ENCODE peak calls at places on chromosomes 11 and 22, in six cellular contexts. F is GM23338, T is HL-60, U is SK-N-SH, K is HCT116, B is K562. W is an unnamed sample.

GRCh38 chr11:10669258-10670033 is 24.1 kb downstream of the IRAG1 start:
- DNase-seq in F (no peak), T (no peak), U (peak), K (no peak), B (no peak), W (no peak)

GRCh38 chr11:61332266-61332822 is 561 bp downstream of the DDB1 start:
- DNase-seq in F (peak), T (no peak), U (peak), K (no peak), B (peak), W (no peak)

GRCh38 chr11:22491826-22492225 is 133.8 kb downstream of the FANCF start:
- DNase-seq in F (peak), T (no peak), U (peak), K (no peak), B (no peak), W (no peak)

GRCh38 chr11:34907934-34908593 is 8.1 kb downstream of the APIP start:
- DNase-seq in F (no peak), T (no peak), U (no peak), K (no peak), B (no peak), W (no peak)

GRCh38 chr22:35037089-35037488 is 28.9 kb upstream of the ISX start:
- DNase-seq in F (peak), T (no peak), U (no peak), K (no peak), B (no peak), W (no peak)

GRCh38 chr11:30579348-30579747 is 6.8 kb downstream of the MPPED2 start:
- DNase-seq in F (no peak), T (no peak), U (no peak), K (no peak), B (no peak), W (no peak)

GRCh38 chr22:20951932-20952380 is 15.1 kb upstream of the AIFM3 start:
- DNase-seq in F (no peak), T (no peak), U (no peak), K (no peak), B (no peak), W (no peak)

GRCh38 chr22:25373961-25374360 is 154.5 kb downstream of the CRYBB2 start:
- DNase-seq in F (no peak), T (no peak), U (no peak), K (no peak), B (no peak), W (no peak)

GRCh38 chr22:26967282-26967681 is 309.9 kb downstream of the MIAT start:
- DNase-seq in F (no peak), T (no peak), U (no peak), K (no peak), B (no peak), W (no peak)

GRCh38 chr11:2807801-2808241 is 77.8 kb downstream of the CDKN1C start:
- DNase-seq in F (no peak), T (no peak), U (no peak), K (no peak), B (no peak), W (no peak)

GRCh38 chr11:37040921-37041320 is 442.9 kb upstream of the RAG2 start:
- DNase-seq in F (no peak), T (no peak), U (no peak), K (no peak), B (no peak), W (no peak)

GRCh38 chr11:62004473-62004872 is 37.0 kb upstream of the FTH1 start:
- DNase-seq in F (no peak), T (peak), U (no peak), K (no peak), B (no peak), W (no peak)

GRCh38 chr22:30036656-30037055 is 43.6 kb upstream of the HORMAD2 start:
- DNase-seq in F (no peak), T (no peak), U (no peak), K (peak), B (peak), W (no peak)

GRCh38 chr22:37314315-37315046 is 32.2 kb downstream of the CYTH4 start:
- DNase-seq in F (no peak), T (no peak), U (no peak), K (no peak), B (no peak), W (no peak)

GRCh38 chr11:72069200-72069599 is 11.1 kb downstream of the NUMA1 start:
- DNase-seq in F (no peak), T (no peak), U (no peak), K (no peak), B (no peak), W (no peak)

GRCh38 chr11:76167590-76167989 is 38.7 kb downstream of the WNT11 start:
- DNase-seq in F (no peak), T (no peak), U (no peak), K (no peak), B (no peak), W (no peak)

GRCh38 chr22:19891350-19892248 is 36.9 kb upstream of the GNB1L start:
- DNase-seq in F (peak), T (peak), U (peak), K (no peak), B (peak), W (no peak)

GRCh38 chr11:71385091-71385490 is 63.1 kb downstream of the DHCR7 start:
- DNase-seq in F (no peak), T (no peak), U (no peak), K (no peak), B (no peak), W (no peak)

GRCh38 chr11:15468471-15468870 is 353.7 kb downstream of the INSC start:
- DNase-seq in F (no peak), T (no peak), U (no peak), K (no peak), B (no peak), W (no peak)

GRCh38 chr11:46760429-46761128 is 41.6 kb downstream of the F2 start:
- DNase-seq in F (no peak), T (no peak), U (no peak), K (no peak), B (no peak), W (no peak)

GRCh38 chr11:102138677-102139076 is 28.4 kb downstream of the YAP1 start:
- DNase-seq in F (no peak), T (no peak), U (no peak), K (no peak), B (no peak), W (no peak)

GRCh38 chr11:102139081-102139498 is 28.8 kb downstream of the YAP1 start:
- DNase-seq in F (peak), T (no peak), U (no peak), K (no peak), B (no peak), W (no peak)

GRCh38 chr11:102134597-102134996 is 24.4 kb downstream of the YAP1 start:
- DNase-seq in F (no peak), T (no peak), U (no peak), K (no peak), B (no peak), W (no peak)

GRCh38 chr11:102135256-102135655 is 25.0 kb downstream of the YAP1 start:
- DNase-seq in F (no peak), T (no peak), U (no peak), K (no peak), B (no peak), W (no peak)

DNA sequence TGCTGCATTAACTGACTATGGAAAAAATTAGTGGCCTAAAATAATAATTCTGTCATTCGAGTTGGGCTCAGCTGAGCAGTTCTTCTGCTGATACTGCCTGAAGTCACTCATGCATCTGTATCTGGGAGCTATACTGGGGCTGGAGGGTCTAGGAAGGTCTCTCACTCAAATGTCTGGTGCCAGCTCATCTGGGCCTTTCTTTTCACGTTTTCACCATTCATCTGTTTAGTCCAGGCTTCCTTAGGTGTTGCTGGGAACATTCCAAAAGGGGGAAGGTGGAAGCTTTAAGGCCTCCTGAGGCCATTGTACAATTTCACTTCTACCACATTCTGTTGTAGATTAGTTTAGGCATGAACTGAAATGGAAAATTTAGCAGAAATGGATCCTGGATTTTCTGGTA is 28.0 kb downstream of the YAP1 start:
- DNase-seq in F (no peak), T (no peak), U (no peak), K (no peak), B (no peak), W (no peak)
- TF ChIP-seq REST in F (no peak), T (no peak), U (no peak), K (no peak), B (no peak), W (no peak)

DNA sequence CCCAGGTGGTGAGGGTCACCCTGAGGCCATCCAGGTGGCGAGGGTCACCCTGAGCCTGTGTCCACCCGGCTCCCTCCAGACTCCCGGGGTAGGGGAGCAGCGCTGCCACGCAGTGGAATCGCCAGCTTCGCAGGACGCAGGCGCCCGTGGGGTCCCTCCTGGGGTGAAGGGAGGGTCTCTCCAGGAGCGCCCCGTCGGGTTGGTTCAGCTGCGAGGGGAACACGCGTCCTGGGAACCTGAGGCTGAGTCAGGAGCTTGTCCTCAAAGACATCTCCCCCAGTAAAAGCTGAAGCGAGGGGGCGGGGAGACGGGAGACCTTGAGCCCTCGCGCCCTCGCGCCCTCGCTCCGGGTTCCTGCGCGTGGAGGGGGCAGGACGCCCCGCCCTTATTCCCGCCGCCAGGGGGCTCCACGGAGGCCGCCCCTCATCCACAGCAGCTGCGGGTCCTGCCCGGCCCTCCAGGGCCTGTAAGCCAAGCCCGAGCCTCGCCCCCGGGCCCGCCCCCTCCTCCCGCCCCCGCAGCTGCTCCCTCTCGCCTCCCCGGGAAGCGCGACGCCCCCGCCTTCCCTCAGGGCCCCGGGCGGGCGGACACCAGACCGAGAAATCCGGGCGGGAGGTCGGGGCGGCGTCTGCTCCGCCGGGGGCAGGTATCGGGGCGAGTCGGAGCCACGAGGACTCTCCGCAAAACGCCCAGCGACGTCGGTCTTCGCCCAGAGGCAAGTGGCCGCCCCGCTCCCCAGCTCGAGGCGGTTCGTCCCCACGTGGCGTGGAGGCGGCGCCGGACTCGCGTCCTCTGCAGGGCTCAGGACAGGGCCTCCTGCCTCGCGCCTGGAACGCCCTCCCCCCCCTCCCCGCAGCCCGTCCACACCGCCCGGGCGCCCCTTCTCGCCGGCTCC is 22.8 kb downstream of the PIM3 start:
- DNase-seq in F (peak), T (no peak), U (peak), K (no peak), B (no peak), W (no peak)
- H3K4me3 ChIP-seq in F (peak), T (no peak), U (no peak), K (no peak), B (no peak), W (no peak)

GRCh38 chr11:103484545-103484944 is 375.3 kb downstream of the DYNC2H1 start:
- DNase-seq in F (peak), T (no peak), U (no peak), K (no peak), B (no peak), W (no peak)
- TF ChIP-seq POLR2AphosphoS5 in F (no peak), T (no peak), U (no peak), K (no peak), B (no peak), W (no peak)

GRCh38 chr11:112159098-112159761 is 4.7 kb downstream of the IL18 start:
- DNase-seq in F (no peak), T (peak), U (no peak), K (no peak), B (no peak), W (no peak)
- TF ChIP-seq REST in F (no peak), T (no peak), U (no peak), K (no peak), B (no peak), W (no peak)

DNA sequence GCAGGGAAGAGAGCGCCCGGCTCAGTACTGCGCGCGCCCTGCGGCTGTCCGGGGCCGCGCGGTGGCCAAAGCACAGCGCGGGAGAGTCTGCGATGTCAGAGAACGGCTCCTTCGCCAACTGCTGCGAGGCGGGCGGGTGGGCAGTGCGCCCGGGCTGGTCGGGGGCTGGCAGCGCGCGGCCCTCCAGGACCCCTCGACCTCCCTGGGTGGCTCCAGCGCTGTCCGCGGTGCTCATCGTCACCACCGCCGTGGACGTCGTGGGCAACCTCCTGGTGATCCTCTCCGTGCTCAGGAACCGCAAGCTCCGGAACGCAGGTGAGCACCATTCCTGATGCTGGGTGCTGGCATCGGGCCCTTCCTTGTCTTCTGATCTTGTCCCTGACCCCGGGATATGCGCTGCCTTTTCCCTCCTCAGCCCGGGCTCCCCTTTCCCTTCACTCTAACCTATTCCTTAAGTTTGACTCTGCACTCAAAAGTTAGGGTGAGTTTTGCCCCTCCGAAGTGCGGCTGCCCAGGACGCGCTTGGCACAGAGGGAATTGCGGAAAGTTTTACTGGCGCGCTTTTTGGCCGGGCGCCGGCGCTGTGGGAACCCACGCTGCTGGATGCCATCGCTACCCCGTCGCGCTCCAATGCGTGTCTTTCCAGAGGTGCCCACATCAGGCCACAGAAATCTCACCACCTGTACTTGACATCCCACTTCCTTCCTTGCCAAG is at the start of gene MTNR1B:
- DNase-seq in F (peak), T (no peak), U (peak), K (no peak), B (no peak), W (no peak)
- H3K4me3 ChIP-seq in F (peak), T (no peak), U (peak), K (no peak), B (no peak), W (no peak)

DNA sequence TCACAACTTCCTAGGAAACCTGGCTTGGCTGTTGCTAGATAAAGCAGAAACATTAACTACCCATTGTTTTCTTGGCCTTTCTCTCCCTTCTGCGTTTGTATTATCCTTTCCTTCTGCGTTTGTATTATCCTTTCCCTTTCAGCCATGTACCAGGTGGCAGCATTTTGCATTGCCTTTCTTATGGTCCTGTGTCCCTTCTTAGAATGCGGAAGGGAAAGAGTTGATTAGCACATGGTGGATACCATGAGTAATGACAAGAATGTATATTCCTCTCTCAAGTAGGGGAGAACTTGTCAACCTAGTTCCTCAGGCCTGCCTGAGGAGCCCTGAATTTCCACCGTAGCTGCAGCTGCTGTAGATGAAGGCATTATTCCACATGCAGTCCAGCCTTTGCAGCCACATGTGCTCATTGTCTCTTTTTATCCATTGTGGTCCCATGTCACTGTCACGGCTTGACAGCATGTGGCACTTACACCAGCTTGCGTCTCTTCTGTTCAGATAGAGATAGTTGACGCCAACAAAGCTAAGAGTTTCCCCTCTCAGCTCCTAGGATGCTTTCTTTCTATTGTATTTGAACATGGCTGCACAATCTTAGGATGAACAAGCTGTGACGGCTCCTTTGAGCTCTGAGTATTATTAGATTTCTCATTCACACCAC is 44.8 kb downstream of the SLN start:
- DNase-seq in F (peak), T (no peak), U (no peak), K (no peak), B (no peak), W (no peak)
- TF ChIP-seq POLR2AphosphoS5 in F (no peak), T (no peak), U (no peak), K (no peak), B (no peak), W (no peak)

GRCh38 chr11:122287401-122287800 is 171.4 kb upstream of the BLID start:
- DNase-seq in F (no peak), T (no peak), U (no peak), K (no peak), B (no peak), W (no peak)
- TF ChIP-seq REST in F (no peak), T (no peak), U (no peak), K (no peak), B (no peak), W (no peak)

GRCh38 chr11:104759464-104759863 is 138.8 kb downstream of the CASP12 start:
- DNase-seq in F (no peak), T (no peak), U (no peak), K (no peak), B (no peak), W (no peak)

GRCh38 chr11:104761511-104761910 is 136.7 kb downstream of the CASP12 start:
- DNase-seq in F (no peak), T (no peak), U (no peak), K (no peak), B (no peak), W (no peak)

GRCh38 chr11:104763930-104764717 is 134.1 kb downstream of the CASP12 start:
- DNase-seq in F (no peak), T (no peak), U (no peak), K (no peak), B (no peak), W (no peak)

GRCh38 chr11:104764718-104765045 is 133.6 kb downstream of the CASP12 start:
- DNase-seq in F (no peak), T (no peak), U (no peak), K (no peak), B (no peak), W (no peak)

DNA sequence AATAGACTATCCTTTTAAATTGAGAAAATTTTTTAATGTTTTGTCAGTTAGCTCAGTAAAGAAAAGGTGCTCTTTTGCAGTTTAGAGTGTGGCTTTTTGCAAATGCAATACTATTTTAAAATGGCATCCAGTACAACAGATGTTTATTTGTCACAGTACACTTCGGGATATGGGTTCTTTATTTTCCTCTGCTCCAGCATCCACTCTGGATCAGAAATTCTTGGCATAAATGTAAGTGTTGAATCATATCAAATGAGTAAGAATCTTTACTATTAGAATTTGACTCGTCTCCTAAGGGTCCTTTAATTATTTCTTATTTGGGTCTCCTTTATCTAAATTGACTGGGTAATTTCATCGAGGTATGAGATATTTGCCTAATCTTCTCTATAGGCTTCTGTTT is 132.9 kb downstream of the CASP12 start:
- DNase-seq in F (no peak), T (no peak), U (no peak), K (no peak), B (no peak), W (no peak)
- H3K4me3 ChIP-seq in F (no peak), T (no peak), U (no peak), K (no peak), B (no peak), W (no peak)

GRCh38 chr11:862704-863388 is 20.2 kb downstream of the TSPAN4 start:
- DNase-seq in F (no peak), T (no peak), U (no peak), K (no peak), B (no peak), W (no peak)

GRCh38 chr11:865512-866430 is 23.1 kb downstream of the TSPAN4 start:
- DNase-seq in F (no peak), T (no peak), U (no peak), K (no peak), B (no peak), W (no peak)

GRCh38 chr11:863389-864117 is 20.9 kb downstream of the TSPAN4 start:
- DNase-seq in F (no peak), T (no peak), U (no peak), K (no peak), B (no peak), W (no peak)

GRCh38 chr11:864928-865327 is 22.3 kb downstream of the TSPAN4 start:
- DNase-seq in F (no peak), T (no peak), U (no peak), K (no peak), B (no peak), W (no peak)

GRCh38 chr11:864118-864827 is 21.6 kb downstream of the TSPAN4 start:
- DNase-seq in F (no peak), T (no peak), U (no peak), K (no peak), B (no peak), W (no peak)
- TF ChIP-seq POLR2AphosphoS5 in F (no peak), T (peak), U (no peak), K (peak), B (no peak), W (no peak)

GRCh38 chr22:33561149-33561807 is 359.0 kb downstream of the LARGE1 start:
- DNase-seq in F (no peak), T (no peak), U (no peak), K (no peak), B (no peak), W (no peak)
- TF ChIP-seq REST in F (no peak), T (no peak), U (no peak), K (no peak), B (no peak), W (no peak)

W was measured in Panc1.